ENCODE peak calls at places on chromosomes 4 and X, in four cellular contexts. One of them, this sample, is unnamed.

GRCh38 chr4:23789765-23790164 is 100.1 kb downstream of the PPARGC1A start:
- DNase-seq in stimulated activated CD8-positive, alpha-beta memory T cell treated with anti-CD3 and anti-CD28 coated beads, Interleukin-12 subunit alpha, Interleukin-12 subunit beta, amount 100 ng/mL, for 1 hour: no peak
- DNase-seq in naive thymus-derived CD4-positive, alpha-beta T cell: no peak
- DNase-seq in SK-N-DZ: no peak
- DNase-seq in this sample: peak; percentile 57

GRCh38 chrX:68995780-68996551 is 167.1 kb downstream of the EFNB1 start:
- DNase-seq in stimulated activated CD8-positive, alpha-beta memory T cell treated with anti-CD3 and anti-CD28 coated beads, Interleukin-12 subunit alpha, Interleukin-12 subunit beta, amount 100 ng/mL, for 1 hour: no peak
- DNase-seq in naive thymus-derived CD4-positive, alpha-beta T cell: no peak
- DNase-seq in SK-N-DZ: no peak
- DNase-seq in this sample: no peak

GRCh38 chr4:114563536-114564315 is 34.9 kb upstream of the UGT8 start:
- DNase-seq in stimulated activated CD8-positive, alpha-beta memory T cell treated with anti-CD3 and anti-CD28 coated beads, Interleukin-12 subunit alpha, Interleukin-12 subunit beta, amount 100 ng/mL, for 1 hour: no peak
- DNase-seq in naive thymus-derived CD4-positive, alpha-beta T cell: no peak
- DNase-seq in SK-N-DZ: no peak
- DNase-seq in this sample: peak; percentile 18

GRCh38 chr4:40055873-40056721 is 553 bp upstream of the N4BP2 start:
- DNase-seq in stimulated activated CD8-positive, alpha-beta memory T cell treated with anti-CD3 and anti-CD28 coated beads, Interleukin-12 subunit alpha, Interleukin-12 subunit beta, amount 100 ng/mL, for 1 hour: peak; percentile 7
- DNase-seq in naive thymus-derived CD4-positive, alpha-beta T cell: peak; percentile 46
- DNase-seq in SK-N-DZ: peak; percentile 64
- DNase-seq in this sample: peak; percentile 59

GRCh38 chrX:151825927-151826471 is 86.7 kb upstream of the MAGEA4 start:
- DNase-seq in stimulated activated CD8-positive, alpha-beta memory T cell treated with anti-CD3 and anti-CD28 coated beads, Interleukin-12 subunit alpha, Interleukin-12 subunit beta, amount 100 ng/mL, for 1 hour: no peak
- DNase-seq in naive thymus-derived CD4-positive, alpha-beta T cell: no peak
- DNase-seq in SK-N-DZ: no peak
- DNase-seq in this sample: no peak

GRCh38 chr4:57114973-57115372 is 4.8 kb upstream of the IGFBP7 start:
- DNase-seq in stimulated activated CD8-positive, alpha-beta memory T cell treated with anti-CD3 and anti-CD28 coated beads, Interleukin-12 subunit alpha, Interleukin-12 subunit beta, amount 100 ng/mL, for 1 hour: no peak
- DNase-seq in naive thymus-derived CD4-positive, alpha-beta T cell: no peak
- DNase-seq in SK-N-DZ: no peak
- DNase-seq in this sample: no peak

GRCh38 chr4:100935090-100935489 is 412.2 kb downstream of the PPP3CA start:
- DNase-seq in stimulated activated CD8-positive, alpha-beta memory T cell treated with anti-CD3 and anti-CD28 coated beads, Interleukin-12 subunit alpha, Interleukin-12 subunit beta, amount 100 ng/mL, for 1 hour: no peak
- DNase-seq in naive thymus-derived CD4-positive, alpha-beta T cell: no peak
- DNase-seq in SK-N-DZ: no peak
- DNase-seq in this sample: no peak

GRCh38 chrX:78375894-78376293 is 48.5 kb upstream of the CYSLTR1 start:
- DNase-seq in stimulated activated CD8-positive, alpha-beta memory T cell treated with anti-CD3 and anti-CD28 coated beads, Interleukin-12 subunit alpha, Interleukin-12 subunit beta, amount 100 ng/mL, for 1 hour: no peak
- DNase-seq in naive thymus-derived CD4-positive, alpha-beta T cell: no peak
- DNase-seq in SK-N-DZ: no peak
- DNase-seq in this sample: no peak

GRCh38 chr4:102578819-102579218 is 77.7 kb downstream of the NFKB1 start:
- DNase-seq in stimulated activated CD8-positive, alpha-beta memory T cell treated with anti-CD3 and anti-CD28 coated beads, Interleukin-12 subunit alpha, Interleukin-12 subunit beta, amount 100 ng/mL, for 1 hour: no peak
- DNase-seq in naive thymus-derived CD4-positive, alpha-beta T cell: no peak
- DNase-seq in SK-N-DZ: no peak
- DNase-seq in this sample: no peak

GRCh38 chrX:113275769-113276168 is 435.1 kb upstream of the AMOT start:
- DNase-seq in stimulated activated CD8-positive, alpha-beta memory T cell treated with anti-CD3 and anti-CD28 coated beads, Interleukin-12 subunit alpha, Interleukin-12 subunit beta, amount 100 ng/mL, for 1 hour: no peak
- DNase-seq in naive thymus-derived CD4-positive, alpha-beta T cell: no peak
- DNase-seq in SK-N-DZ: no peak
- DNase-seq in this sample: no peak

GRCh38 chr4:180618396-180618795 is 1624.8 kb upstream of the TENM3 start:
- DNase-seq in stimulated activated CD8-positive, alpha-beta memory T cell treated with anti-CD3 and anti-CD28 coated beads, Interleukin-12 subunit alpha, Interleukin-12 subunit beta, amount 100 ng/mL, for 1 hour: no peak
- DNase-seq in naive thymus-derived CD4-positive, alpha-beta T cell: no peak
- DNase-seq in SK-N-DZ: no peak
- DNase-seq in this sample: no peak

GRCh38 chr4:178599521-178599920 is 1157.3 kb upstream of the AGA start:
- DNase-seq in stimulated activated CD8-positive, alpha-beta memory T cell treated with anti-CD3 and anti-CD28 coated beads, Interleukin-12 subunit alpha, Interleukin-12 subunit beta, amount 100 ng/mL, for 1 hour: no peak
- DNase-seq in naive thymus-derived CD4-positive, alpha-beta T cell: no peak
- DNase-seq in SK-N-DZ: peak; percentile 15
- DNase-seq in this sample: peak; percentile 1

GRCh38 chr4:89299153-89299789 is 8.3 kb downstream of the GPRIN3 start:
- DNase-seq in stimulated activated CD8-positive, alpha-beta memory T cell treated with anti-CD3 and anti-CD28 coated beads, Interleukin-12 subunit alpha, Interleukin-12 subunit beta, amount 100 ng/mL, for 1 hour: no peak
- DNase-seq in naive thymus-derived CD4-positive, alpha-beta T cell: peak; percentile 25
- DNase-seq in SK-N-DZ: no peak
- DNase-seq in this sample: peak; percentile 13

GRCh38 chrX:107659768-107660167 is 31.5 kb downstream of the PRPS1 start:
- DNase-seq in stimulated activated CD8-positive, alpha-beta memory T cell treated with anti-CD3 and anti-CD28 coated beads, Interleukin-12 subunit alpha, Interleukin-12 subunit beta, amount 100 ng/mL, for 1 hour: no peak
- DNase-seq in naive thymus-derived CD4-positive, alpha-beta T cell: no peak
- DNase-seq in SK-N-DZ: no peak
- DNase-seq in this sample: no peak